ENCODE peak calls at places on chromosomes 12 and 14, in eight cellular contexts. M, X, R, I, K, F, V and Z are unnamed samples.
A peak's percentile ranks its signal among the peaks of the same experiment; 100 is the strongest.

GRCh38 chr12:28569698-28570411 is 379.6 kb downstream of the CCDC91 start:
- DNase-seq in V (peak; percentile 68), X (no peak), K (no peak), I (no peak), M (no peak), F (no peak), R (no peak), Z (peak; percentile 97)

GRCh38 chr12:108567974-108568652 is 5.7 kb downstream of the ISCU start:
- DNase-seq in M (no peak), V (no peak), F (no peak), I (no peak), X (no peak), K (no peak), R (no peak), Z (no peak)

GRCh38 chr14:94643316-94644101 is 31.3 kb downstream of the SERPINA3 start:
- DNase-seq in M (no peak), K (no peak), V (no peak), I (no peak), X (no peak), F (no peak), R (no peak), Z (no peak)

GRCh38 chr12:3140284-3140683 is 63.1 kb downstream of the TSPAN9 start:
- DNase-seq in M (no peak), F (no peak), X (no peak), K (no peak), I (no peak), R (no peak), V (no peak), Z (no peak)

GRCh38 chr12:87140257-87140656 is 884.1 kb upstream of the MGAT4C start:
- DNase-seq in X (no peak), K (no peak), M (no peak), V (peak; percentile 91), R (no peak), I (no peak), F (no peak), Z (peak; percentile 62)

GRCh38 chr12:125773033-125773432 is 707.8 kb downstream of the AACS start:
- DNase-seq in K (peak; percentile 13), I (peak; percentile 52), V (peak; percentile 1), X (no peak), R (no peak), F (no peak), M (no peak), Z (no peak)

GRCh38 chr12:90909069-90909676 is 45.8 kb downstream of the CCER1 start:
- DNase-seq in F (no peak), K (no peak), M (no peak), I (no peak), V (peak; percentile 59), X (peak; percentile 38), R (no peak), Z (peak; percentile 62)

GRCh38 chr14:105273062-105273461 is 24.7 kb downstream of the BTBD6 start:
- DNase-seq in X (no peak), I (no peak), M (no peak), K (no peak), F (no peak), V (peak; percentile 69), R (no peak), Z (no peak)

GRCh38 chr12:67354966-67355365 is 85.8 kb downstream of the CAND1 start:
- DNase-seq in R (no peak), M (no peak), K (no peak), V (no peak), X (no peak), F (no peak), I (no peak), Z (peak; percentile 34)

GRCh38 chr12:8697476-8698131 is at the start of gene RIMKLB:
- DNase-seq in F (peak; percentile 89), K (no peak), M (peak; percentile 84), X (peak; percentile 82), R (peak; percentile 95), I (peak; percentile 79), V (peak; percentile 79), Z (peak; percentile 69)

GRCh38 chr14:103096387-103096786 is 1.9 kb downstream of the EXOC3L4 start:
- DNase-seq in F (no peak), M (no peak), R (no peak), I (no peak), V (no peak), X (no peak), K (no peak), Z (no peak)

GRCh38 chr14:33061667-33062325 is 123.1 kb downstream of the NPAS3 start:
- DNase-seq in M (no peak), X (no peak), I (no peak), K (no peak), V (peak; percentile 40), F (no peak), R (no peak), Z (no peak)

GRCh38 chr12:12608557-12608957 is 3.1 kb upstream of the CREBL2 start:
- DNase-seq in K (no peak), F (no peak), V (peak; percentile 63), M (no peak), I (no peak), R (no peak), X (no peak), Z (no peak)

DNA sequence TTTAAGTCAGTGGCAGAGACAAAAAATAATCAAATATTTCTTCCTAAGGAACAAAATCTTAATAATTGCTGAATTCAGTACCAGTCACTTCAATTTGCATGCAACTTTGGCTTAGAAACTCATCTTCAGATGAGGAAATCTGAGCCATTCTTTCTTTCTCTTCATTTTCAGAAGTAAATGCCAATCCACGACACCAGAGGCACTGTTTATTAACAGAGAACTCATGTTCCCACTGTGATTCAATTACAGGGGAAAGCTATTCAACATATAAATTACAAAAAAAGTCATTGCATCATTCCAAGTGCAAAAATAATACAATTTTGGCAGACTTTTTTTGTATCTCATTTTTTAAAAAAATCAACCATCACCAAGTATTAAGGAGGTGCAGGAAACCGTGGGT is 816.1 kb upstream of the TMEM132C start:
- DNase-seq in V (no peak), M (no peak), K (no peak), R (no peak), F (no peak), I (no peak), X (no peak), Z (no peak)
- TF ChIP-seq CTCF in V (no peak), M (no peak), K (no peak), R (no peak), F (no peak), I (no peak), X (no peak), Z (peak; percentile 5)

GRCh38 chr12:79690606-79691298 is at the start of gene PAWR:
- DNase-seq in K (no peak), X (peak; percentile 82), M (peak; percentile 53), F (peak; percentile 57), R (peak; percentile 92), V (peak; percentile 89), I (no peak), Z (peak; percentile 63)
- TF ChIP-seq CTCF in K (peak; percentile 30), X (no peak), M (peak; percentile 44), F (no peak), R (no peak), V (peak; percentile 28), I (no peak), Z (peak; percentile 5)

GRCh38 chr14:69287096-69287991 is 27.4 kb downstream of the GALNT16 start:
- DNase-seq in V (no peak), I (no peak), X (no peak), K (no peak), F (no peak), M (no peak), R (no peak), Z (no peak)
- TF ChIP-seq CTCF in V (no peak), I (peak; percentile 39), X (no peak), K (no peak), F (no peak), M (no peak), R (no peak), Z (no peak)

GRCh38 chr12:23891115-23891514 is 58.4 kb downstream of the SOX5 start:
- DNase-seq in V (no peak), M (no peak), F (no peak), K (no peak), R (no peak), X (no peak), I (no peak), Z (no peak)
- TF ChIP-seq CTCF in V (no peak), M (no peak), F (no peak), K (no peak), R (no peak), X (no peak), I (no peak), Z (no peak)

DNA sequence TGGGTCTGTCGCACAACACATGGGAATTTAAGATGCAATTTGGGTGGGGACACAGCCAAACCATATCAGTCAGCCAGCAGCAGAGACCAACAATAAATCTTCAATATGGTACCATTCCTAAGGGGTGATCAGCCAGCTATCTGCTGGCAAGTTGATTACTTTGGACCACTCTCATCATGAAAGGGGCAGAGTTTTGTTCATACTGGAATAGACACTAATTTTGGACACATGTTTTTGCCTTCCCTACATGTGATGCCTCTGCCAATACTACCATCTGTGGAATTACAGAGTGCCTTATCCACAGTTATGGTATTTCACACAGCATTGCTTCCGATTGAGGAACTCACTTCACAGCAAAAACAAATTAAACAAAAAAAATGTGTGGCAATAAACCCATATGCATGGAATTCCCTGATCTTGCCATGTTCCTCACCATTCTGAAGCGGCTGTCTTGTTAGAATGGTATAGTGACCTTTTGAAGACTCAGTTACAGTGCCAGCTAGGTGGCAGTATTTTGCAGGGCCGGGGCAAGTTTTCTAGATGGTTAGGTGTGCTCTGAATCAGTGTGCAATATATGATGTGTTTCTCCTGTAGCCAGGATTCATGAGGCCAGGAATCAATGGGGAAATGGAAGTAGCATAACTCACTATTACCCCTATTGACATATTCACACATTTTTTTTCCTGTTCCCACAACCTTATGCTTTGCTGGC is 179.0 kb upstream of the IGF1 start:
- DNase-seq in F (no peak), X (no peak), K (no peak), R (no peak), M (no peak), I (no peak), V (peak; percentile 5), Z (peak; percentile 74)
- TF ChIP-seq CTCF in F (no peak), X (no peak), K (peak; percentile 16), R (no peak), M (no peak), I (no peak), V (no peak), Z (peak; percentile 23)

DNA sequence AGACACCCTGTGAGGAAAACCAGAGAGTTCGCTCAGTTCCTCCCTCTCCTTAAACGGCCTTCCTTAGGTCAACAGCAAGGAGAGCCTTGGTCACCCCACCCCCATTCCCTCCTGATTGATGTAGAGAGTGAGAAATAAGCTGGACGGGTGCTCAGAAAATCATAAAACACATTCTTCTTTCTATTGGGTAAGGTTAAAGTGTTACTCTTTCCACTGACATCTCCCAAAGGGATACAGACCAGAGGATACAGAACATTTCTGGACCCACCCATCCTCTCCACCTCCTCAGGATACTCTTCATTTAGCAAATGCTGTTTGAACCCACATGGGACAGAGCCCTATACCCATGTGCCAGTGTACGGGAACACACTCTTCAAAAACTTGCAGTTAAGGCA is 11.6 kb upstream of the KRT77 start:
- DNase-seq in V (no peak), F (no peak), M (no peak), R (no peak), X (no peak), K (no peak), I (no peak), Z (no peak)
- TF ChIP-seq CTCF in V (no peak), F (no peak), M (no peak), R (no peak), X (no peak), K (no peak), I (no peak), Z (no peak)